ENCODE peak calls at places on chromosomes 4 and X, in nine cellular contexts. Y is uterus; C is CD4-positive, alpha-beta T cell; O is breast epithelium; T is Peyer's patch; U is mesothelial cell of epicardium; G is MM.1S; Z is GM10248; Q is fibroblast of lung. E is an unnamed sample.

GRCh38 chr4:163544407-163545038 is 50.0 kb downstream of the TMA16 start:
- DNase-seq in G (peak), T (peak), O (no peak), Y (peak), Q (peak), Z (peak), C (peak), U (peak), E (peak)

GRCh38 chrX:123830309-123830708 is 29.5 kb upstream of the XIAP start:
- DNase-seq in T (peak), O (no peak), G (no peak), C (no peak), U (no peak), Z (peak), Y (no peak), Q (no peak), E (peak)

GRCh38 chr4:168483786-168484185 is 3.5 kb upstream of the DDX60L start:
- DNase-seq in Y (no peak), Q (no peak), Z (no peak), T (no peak), O (no peak), C (no peak), G (no peak), U (no peak), E (no peak)

GRCh38 chr4:56976878-56977320 is 507 bp downstream of the NOA1 start:
- DNase-seq in Y (no peak), U (peak), T (peak), Q (no peak), C (peak), Z (peak), G (peak), O (peak), E (peak)

GRCh38 chrX:23803931-23804381 is 21.0 kb downstream of the SAT1 start:
- DNase-seq in G (no peak), T (no peak), C (no peak), O (no peak), Z (no peak), Y (no peak), U (no peak), Q (peak), E (no peak)

GRCh38 chr4:68180858-68181531 is 51.3 kb upstream of the TMPRSS11F start:
- DNase-seq in T (no peak), O (no peak), U (no peak), Z (no peak), Q (no peak), C (no peak), Y (no peak), G (no peak), E (no peak)

GRCh38 chrX:39875834-39876625 is 221.7 kb downstream of the BCOR start:
- DNase-seq in Q (no peak), C (no peak), O (no peak), Z (no peak), T (no peak), Y (no peak), U (no peak), G (no peak), E (no peak)

GRCh38 chrX:103754401-103754800 is 22.2 kb upstream of the PLP1 start:
- DNase-seq in U (no peak), C (no peak), G (no peak), T (no peak), O (no peak), Z (no peak), Y (no peak), Q (no peak), E (no peak)

GRCh38 chr4:188329526-188329925 is 190.3 kb downstream of the TRIML1 start:
- DNase-seq in T (no peak), U (no peak), Q (no peak), Y (no peak), G (no peak), O (no peak), Z (no peak), C (no peak), E (no peak)

GRCh38 chrX:124362072-124362471 is 15.7 kb downstream of the SH2D1A start:
- DNase-seq in U (no peak), Y (no peak), Q (no peak), Z (no peak), C (no peak), O (no peak), T (no peak), G (no peak), E (no peak)

GRCh38 chrX:11478971-11479370 is 185.8 kb downstream of the AMELX start:
- DNase-seq in O (no peak), Z (no peak), Y (no peak), T (no peak), G (no peak), C (no peak), U (no peak), Q (no peak), E (no peak)

GRCh38 chrX:107935200-107935599 is 47.0 kb downstream of the TEX13B start:
- DNase-seq in Y (no peak), Q (peak), G (no peak), C (no peak), T (no peak), Z (no peak), U (no peak), O (no peak), E (no peak)

GRCh38 chrX:39982927-39983326 is 114.8 kb downstream of the BCOR start:
- DNase-seq in Z (no peak), Y (no peak), Q (no peak), U (no peak), O (no peak), C (no peak), T (no peak), G (no peak), E (no peak)

GRCh38 chrX:76850851-76851250 is 423.3 kb downstream of the MAGEE1 start:
- DNase-seq in Q (no peak), Y (no peak), T (no peak), U (no peak), G (no peak), Z (no peak), O (no peak), C (no peak), E (no peak)

GRCh38 chr4:171924761-171925376 is 111.7 kb downstream of the GALNTL6 start:
- DNase-seq in C (no peak), G (no peak), Y (no peak), Q (no peak), U (no peak), Z (no peak), T (no peak), O (no peak), E (no peak)

GRCh38 chrX:136725446-136726104 is 55.2 kb downstream of the ARHGEF6 start:
- DNase-seq in G (no peak), U (no peak), Y (peak), C (no peak), Q (peak), T (no peak), O (no peak), Z (no peak), E (no peak)

GRCh38 chr4:47340914-47341313 is 122.6 kb downstream of the COMMD8 start:
- DNase-seq in C (no peak), O (no peak), Q (no peak), G (no peak), U (no peak), Z (no peak), T (no peak), Y (no peak), E (no peak)

GRCh38 chrX:40644821-40645358 is 2.5 kb downstream of the CXorf38 start:
- DNase-seq in O (no peak), U (no peak), C (peak), G (peak), T (peak), Z (peak), Y (peak), Q (peak), E (peak)

GRCh38 chr4:94533405-94534223 is 81.9 kb downstream of the PDLIM5 start:
- DNase-seq in T (no peak), Y (no peak), Z (no peak), Q (no peak), C (no peak), O (no peak), G (no peak), U (no peak), E (no peak)

GRCh38 chrX:71326394-71326793 is 24.8 kb downstream of the ITGB1BP2 start:
- DNase-seq in O (no peak), Y (no peak), C (no peak), Z (no peak), Q (no peak), T (no peak), U (no peak), G (no peak), E (no peak)

GRCh38 chrX:128619490-128619889 is 567.3 kb upstream of the ACTRT1 start:
- DNase-seq in U (no peak), Z (no peak), T (no peak), Q (no peak), Y (no peak), O (no peak), G (no peak), C (no peak), E (no peak)
- TF ChIP-seq CTCF in U (no peak), Z (no peak), T (no peak), Q (no peak), Y (no peak), O (no peak), G (no peak), C (no peak), E (no peak)

GRCh38 chrX:113274801-113275200 is 434.2 kb upstream of the AMOT start:
- DNase-seq in O (no peak), G (no peak), Q (no peak), Y (no peak), T (no peak), Z (no peak), U (no peak), C (no peak), E (no peak)
- TF ChIP-seq CTCF in O (no peak), G (no peak), Q (no peak), Y (no peak), T (no peak), Z (no peak), U (no peak), C (no peak), E (no peak)

GRCh38 chr4:26325191-26325590 is 4.4 kb downstream of the RBPJ start:
- DNase-seq in Z (no peak), Q (peak), U (no peak), G (peak), C (no peak), Y (no peak), T (no peak), O (no peak), E (no peak)
- TF ChIP-seq CTCF in Z (peak), Q (peak), U (no peak), G (peak), C (peak), Y (no peak), T (peak), O (no peak), E (peak)

GRCh38 chrX:75421688-75422087 is 101.1 kb downstream of the ZDHHC15 start:
- DNase-seq in U (no peak), C (no peak), O (no peak), G (no peak), Z (no peak), Y (no peak), T (no peak), Q (no peak), E (no peak)
- TF ChIP-seq CTCF in U (no peak), C (no peak), O (no peak), G (no peak), Z (no peak), Y (no peak), T (no peak), Q (no peak), E (no peak)

GRCh38 chrX:38170556-38170955 is 50.1 kb downstream of the SRPX start:
- DNase-seq in T (no peak), U (no peak), Z (no peak), Q (no peak), O (no peak), Y (no peak), C (no peak), G (no peak), E (no peak)

GRCh38 chrX:38163193-38163592 is 57.5 kb downstream of the SRPX start:
- DNase-seq in Z (no peak), Q (no peak), O (no peak), G (no peak), C (no peak), T (no peak), U (no peak), Y (no peak), E (no peak)

GRCh38 chrX:38165023-38165422 is 55.6 kb downstream of the SRPX start:
- DNase-seq in C (no peak), Z (no peak), O (no peak), Q (no peak), G (no peak), U (no peak), Y (no peak), T (no peak), E (no peak)

GRCh38 chrX:38166478-38167083 is 54.1 kb downstream of the SRPX start:
- DNase-seq in T (no peak), Z (peak), Q (peak), O (no peak), U (no peak), Y (no peak), C (no peak), G (peak), E (peak)
- TF ChIP-seq CTCF in T (peak), Z (peak), Q (no peak), O (peak), U (peak), Y (peak), C (peak), G (peak), E (peak)

GRCh38 chr4:84455697-84456096 is 43.4 kb downstream of the NKX6-1 start:
- DNase-seq in Z (no peak), U (no peak), Y (no peak), G (no peak), C (no peak), Q (no peak), O (no peak), T (no peak), E (no peak)

GRCh38 chr4:84456157-84456556 is 42.9 kb downstream of the NKX6-1 start:
- DNase-seq in Z (no peak), C (no peak), T (no peak), O (no peak), G (no peak), Y (no peak), U (no peak), Q (no peak), E (no peak)

GRCh38 chr4:84451546-84451945 is 47.5 kb downstream of the NKX6-1 start:
- DNase-seq in O (no peak), Q (peak), C (no peak), U (no peak), Z (no peak), Y (no peak), G (no peak), T (no peak), E (no peak)
- TF ChIP-seq CTCF in O (peak), Q (peak), C (no peak), U (no peak), Z (peak), Y (no peak), G (peak), T (peak), E (no peak)